ENCODE peak calls at places on chromosomes 16 and 17, in five cellular contexts. K is adrenal gland, U is NCI-H1048, Q is RKO, H is astrocyte of the hippocampus. S is an unnamed sample.

GRCh38 chr17:49523706-49524472 is 28.8 kb downstream of the NGFR start:
- DNase-seq in U (no peak), K (peak), H (peak), Q (no peak), S (no peak)

GRCh38 chr16:57126412-57126811 is 34.0 kb downstream of the CPNE2 start:
- DNase-seq in H (no peak), U (no peak), K (no peak), Q (no peak), S (no peak)

GRCh38 chr16:81495321-81496234 is 51.0 kb downstream of the CMIP start:
- DNase-seq in Q (no peak), K (no peak), U (no peak), H (no peak), S (no peak)

GRCh38 chr16:74111583-74111982 is 185.0 kb upstream of the PSMD7 start:
- DNase-seq in K (no peak), H (no peak), U (no peak), Q (peak), S (no peak)

GRCh38 chr17:13865650-13866049 is 203.7 kb upstream of the COX10 start:
- DNase-seq in U (no peak), Q (no peak), H (no peak), K (no peak), S (no peak)

GRCh38 chr17:50133028-50133768 is 3.2 kb upstream of the SAMD14 start:
- DNase-seq in U (no peak), Q (no peak), H (peak), K (peak), S (peak)

GRCh38 chr17:34391241-34391640 is 28.2 kb upstream of the CCL1 start:
- DNase-seq in K (no peak), Q (no peak), U (no peak), H (no peak), S (no peak)

GRCh38 chr16:78505544-78506371 is 406.3 kb downstream of the WWOX start:
- DNase-seq in K (peak), H (peak), U (no peak), Q (no peak), S (peak)

GRCh38 chr17:77768475-77768874 is 190.0 kb upstream of the TNRC6C start:
- DNase-seq in H (no peak), K (no peak), Q (no peak), U (no peak), S (no peak)